ENCODE peak calls at places on chromosomes 12 and 14, in five cellular contexts. One of them, this sample, is unnamed.

GRCh38 chr14:79783061-79783460 is 428.2 kb downstream of the DIO2 start:
- DNase-seq in CD8-positive, alpha-beta T cell: no peak
- DNase-seq in AG10803: no peak
- DNase-seq in astrocyte: no peak
- DNase-seq in T-helper 1 cell: no peak
- DNase-seq in this sample: no peak

GRCh38 chr12:40055227-40055579 is 50.7 kb downstream of the SLC2A13 start:
- DNase-seq in T-helper 1 cell: no peak
- DNase-seq in AG10803: no peak
- DNase-seq in astrocyte: no peak
- DNase-seq in CD8-positive, alpha-beta T cell: no peak
- DNase-seq in this sample: peak; percentile 19

GRCh38 chr12:52210925-52211650 is 19.3 kb upstream of the KRT80 start:
- DNase-seq in AG10803: no peak
- DNase-seq in astrocyte: no peak
- DNase-seq in CD8-positive, alpha-beta T cell: no peak
- DNase-seq in T-helper 1 cell: no peak
- DNase-seq in this sample: no peak

GRCh38 chr14:57816568-57817284 is 49.2 kb downstream of the SLC35F4 start:
- DNase-seq in AG10803: no peak
- DNase-seq in CD8-positive, alpha-beta T cell: no peak
- DNase-seq in astrocyte: peak; percentile 47
- DNase-seq in T-helper 1 cell: no peak
- DNase-seq in this sample: no peak

GRCh38 chr14:105839425-105840265 is 313.3 kb downstream of the TMEM121 start:
- DNase-seq in astrocyte: no peak
- DNase-seq in AG10803: no peak
- DNase-seq in CD8-positive, alpha-beta T cell: no peak
- DNase-seq in T-helper 1 cell: no peak
- DNase-seq in this sample: no peak

GRCh38 chr12:56658921-56659320 is 13.1 kb upstream of the ATP5F1B start:
- DNase-seq in astrocyte: no peak
- DNase-seq in CD8-positive, alpha-beta T cell: no peak
- DNase-seq in T-helper 1 cell: no peak
- DNase-seq in AG10803: no peak
- DNase-seq in this sample: no peak

GRCh38 chr14:61698216-61698980 is 3.1 kb downstream of the HIF1A start:
- DNase-seq in T-helper 1 cell: no peak
- DNase-seq in astrocyte: no peak
- DNase-seq in AG10803: no peak
- DNase-seq in CD8-positive, alpha-beta T cell: no peak
- DNase-seq in this sample: no peak

GRCh38 chr14:58298477-58298879 is at the start of gene ARID4A:
- DNase-seq in AG10803: peak; percentile 15
- DNase-seq in CD8-positive, alpha-beta T cell: peak; percentile 83
- DNase-seq in astrocyte: no peak
- DNase-seq in T-helper 1 cell: peak; percentile 86
- DNase-seq in this sample: no peak

GRCh38 chr12:121255433-121255832 is 41.1 kb downstream of the CAMKK2 start:
- DNase-seq in T-helper 1 cell: no peak
- DNase-seq in astrocyte: no peak
- DNase-seq in CD8-positive, alpha-beta T cell: no peak
- DNase-seq in AG10803: no peak
- DNase-seq in this sample: no peak

GRCh38 chr14:24873551-24873950 is 176.4 kb downstream of the STXBP6 start:
- DNase-seq in AG10803: no peak
- DNase-seq in astrocyte: no peak
- DNase-seq in CD8-positive, alpha-beta T cell: no peak
- DNase-seq in T-helper 1 cell: no peak
- DNase-seq in this sample: no peak

GRCh38 chr12:25723286-25723685 is 170.2 kb upstream of the LMNTD1 start:
- DNase-seq in T-helper 1 cell: no peak
- DNase-seq in astrocyte: peak; percentile 87
- DNase-seq in CD8-positive, alpha-beta T cell: no peak
- DNase-seq in AG10803: peak; percentile 40
- DNase-seq in this sample: peak; percentile 27

GRCh38 chr12:130192667-130193345 is 30.5 kb downstream of the FZD10 start:
- DNase-seq in T-helper 1 cell: no peak
- DNase-seq in CD8-positive, alpha-beta T cell: no peak
- DNase-seq in astrocyte: no peak
- DNase-seq in AG10803: no peak
- DNase-seq in this sample: no peak

GRCh38 chr14:91223028-91223783 is 21.3 kb downstream of the GPR68 start:
- DNase-seq in CD8-positive, alpha-beta T cell: no peak
- DNase-seq in AG10803: no peak
- DNase-seq in T-helper 1 cell: no peak
- DNase-seq in astrocyte: no peak
- DNase-seq in this sample: no peak

GRCh38 chr12:71216725-71217579 is 59.2 kb upstream of the TSPAN8 start:
- DNase-seq in AG10803: peak; percentile 15
- DNase-seq in T-helper 1 cell: no peak
- DNase-seq in astrocyte: peak; percentile 17
- DNase-seq in CD8-positive, alpha-beta T cell: no peak
- DNase-seq in this sample: peak; percentile 0

This sample was measured in IMR-90.